ENCODE peak calls at places on chromosome 20, in four cellular contexts. One of them, this sample, is unnamed.

GRCh38 chr20:35001596-35002362 is 46.1 kb downstream of the MYH7B start:
- DNase-seq in fibroblast of the aortic adventitia: no peak
- DNase-seq in psoas muscle: peak
- DNase-seq in left ventricle myocardium inferior: peak
- DNase-seq in this sample: no peak

GRCh38 chr20:62489186-62489939 is 13.6 kb upstream of the GATA5 start:
- DNase-seq in fibroblast of the aortic adventitia: no peak
- DNase-seq in psoas muscle: no peak
- DNase-seq in left ventricle myocardium inferior: no peak
- DNase-seq in this sample: peak

GRCh38 chr20:23156170-23156841 is 70.2 kb upstream of the CD93 start:
- DNase-seq in fibroblast of the aortic adventitia: peak
- DNase-seq in psoas muscle: peak
- DNase-seq in left ventricle myocardium inferior: no peak
- DNase-seq in this sample: peak

GRCh38 chr20:41654884-41655283 is 36.7 kb upstream of the CHD6 start:
- DNase-seq in fibroblast of the aortic adventitia: peak
- DNase-seq in psoas muscle: no peak
- DNase-seq in left ventricle myocardium inferior: no peak
- DNase-seq in this sample: no peak

GRCh38 chr20:50338479-50339195 is 148.0 kb downstream of the CEBPB start:
- DNase-seq in fibroblast of the aortic adventitia: no peak
- DNase-seq in psoas muscle: no peak
- DNase-seq in left ventricle myocardium inferior: no peak
- DNase-seq in this sample: no peak

GRCh38 chr20:19735446-19735845 is 22.6 kb upstream of the RIN2 start:
- DNase-seq in fibroblast of the aortic adventitia: peak
- DNase-seq in psoas muscle: peak
- DNase-seq in left ventricle myocardium inferior: peak
- DNase-seq in this sample: peak

GRCh38 chr20:753897-754635 is 14.2 kb downstream of the SLC52A3 start:
- DNase-seq in fibroblast of the aortic adventitia: no peak
- DNase-seq in psoas muscle: no peak
- DNase-seq in left ventricle myocardium inferior: no peak
- DNase-seq in this sample: no peak

GRCh38 chr20:26347396-26347795 is 650.7 kb upstream of the ZNF337 start:
- DNase-seq in fibroblast of the aortic adventitia: no peak
- DNase-seq in psoas muscle: no peak
- DNase-seq in left ventricle myocardium inferior: no peak
- DNase-seq in this sample: no peak

GRCh38 chr20:17856024-17856564 is 112.5 kb downstream of the SNX5 start:
- DNase-seq in fibroblast of the aortic adventitia: no peak
- DNase-seq in psoas muscle: no peak
- DNase-seq in left ventricle myocardium inferior: no peak
- DNase-seq in this sample: no peak

GRCh38 chr20:17902531-17903083 is 66.0 kb downstream of the SNX5 start:
- DNase-seq in fibroblast of the aortic adventitia: no peak
- DNase-seq in psoas muscle: no peak
- DNase-seq in left ventricle myocardium inferior: no peak
- DNase-seq in this sample: no peak

GRCh38 chr20:14521436-14521835 is 184.0 kb upstream of the FLRT3 start:
- DNase-seq in fibroblast of the aortic adventitia: no peak
- DNase-seq in psoas muscle: no peak
- DNase-seq in left ventricle myocardium inferior: no peak
- DNase-seq in this sample: no peak

GRCh38 chr20:4985658-4986057 is 15.7 kb downstream of the SLC23A2 start:
- DNase-seq in fibroblast of the aortic adventitia: no peak
- DNase-seq in psoas muscle: no peak
- DNase-seq in left ventricle myocardium inferior: no peak
- DNase-seq in this sample: no peak

GRCh38 chr20:21109144-21109543 is 3.0 kb upstream of the LINC00237 start:
- DNase-seq in fibroblast of the aortic adventitia: no peak
- DNase-seq in psoas muscle: no peak
- DNase-seq in left ventricle myocardium inferior: no peak
- DNase-seq in this sample: no peak

GRCh38 chr20:31719644-31720485 is 2.8 kb downstream of the BCL2L1 start:
- DNase-seq in fibroblast of the aortic adventitia: peak
- DNase-seq in psoas muscle: no peak
- DNase-seq in left ventricle myocardium inferior: no peak
- DNase-seq in this sample: no peak

GRCh38 chr20:19341348-19342053 is 129.1 kb downstream of the SLC24A3 start:
- DNase-seq in fibroblast of the aortic adventitia: no peak
- DNase-seq in psoas muscle: no peak
- DNase-seq in left ventricle myocardium inferior: no peak
- DNase-seq in this sample: no peak

GRCh38 chr20:25055711-25056492 is 2.0 kb downstream of the ACSS1 start:
- DNase-seq in fibroblast of the aortic adventitia: no peak
- DNase-seq in psoas muscle: no peak
- DNase-seq in left ventricle myocardium inferior: no peak
- DNase-seq in this sample: no peak

GRCh38 chr20:42974347-42974746 is 215.4 kb downstream of the PTPRT start:
- DNase-seq in fibroblast of the aortic adventitia: no peak
- DNase-seq in psoas muscle: no peak
- DNase-seq in left ventricle myocardium inferior: no peak
- DNase-seq in this sample: no peak

GRCh38 chr20:45059022-45059728 is 41.8 kb downstream of the KCNS1 start:
- DNase-seq in fibroblast of the aortic adventitia: peak
- DNase-seq in psoas muscle: no peak
- DNase-seq in left ventricle myocardium inferior: no peak
- DNase-seq in this sample: no peak

GRCh38 chr20:25006431-25007167 is 14.0 kb upstream of the APMAP start:
- DNase-seq in fibroblast of the aortic adventitia: no peak
- DNase-seq in psoas muscle: peak
- DNase-seq in left ventricle myocardium inferior: no peak
- DNase-seq in this sample: no peak

GRCh38 chr20:19809487-19809886 is 51.4 kb downstream of the RIN2 start:
- DNase-seq in fibroblast of the aortic adventitia: no peak
- DNase-seq in psoas muscle: no peak
- DNase-seq in left ventricle myocardium inferior: no peak
- DNase-seq in this sample: no peak

GRCh38 chr20:45850926-45851325 is 6.3 kb downstream of the ACOT8 start:
- DNase-seq in fibroblast of the aortic adventitia: no peak
- DNase-seq in psoas muscle: no peak
- DNase-seq in left ventricle myocardium inferior: no peak
- DNase-seq in this sample: no peak

GRCh38 chr20:38065764-38066375 is 32.3 kb downstream of the RPRD1B start:
- DNase-seq in fibroblast of the aortic adventitia: no peak
- DNase-seq in psoas muscle: no peak
- DNase-seq in left ventricle myocardium inferior: peak
- DNase-seq in this sample: no peak

GRCh38 chr20:62029951-62030350 is 35.7 kb downstream of the TAF4 start:
- DNase-seq in fibroblast of the aortic adventitia: no peak
- DNase-seq in psoas muscle: peak
- DNase-seq in left ventricle myocardium inferior: no peak
- DNase-seq in this sample: no peak

GRCh38 chr20:37538003-37538402 is 10.3 kb upstream of the BLCAP start:
- DNase-seq in fibroblast of the aortic adventitia: peak
- DNase-seq in psoas muscle: no peak
- DNase-seq in left ventricle myocardium inferior: no peak
- DNase-seq in this sample: peak

GRCh38 chr20:39983183-39983582 is 705.9 kb downstream of the MAFB start:
- DNase-seq in fibroblast of the aortic adventitia: no peak
- DNase-seq in psoas muscle: no peak
- DNase-seq in left ventricle myocardium inferior: no peak
- DNase-seq in this sample: no peak

GRCh38 chr20:40361916-40362315 is 327.1 kb downstream of the MAFB start:
- DNase-seq in fibroblast of the aortic adventitia: no peak
- DNase-seq in psoas muscle: no peak
- DNase-seq in left ventricle myocardium inferior: no peak
- DNase-seq in this sample: no peak

DNA sequence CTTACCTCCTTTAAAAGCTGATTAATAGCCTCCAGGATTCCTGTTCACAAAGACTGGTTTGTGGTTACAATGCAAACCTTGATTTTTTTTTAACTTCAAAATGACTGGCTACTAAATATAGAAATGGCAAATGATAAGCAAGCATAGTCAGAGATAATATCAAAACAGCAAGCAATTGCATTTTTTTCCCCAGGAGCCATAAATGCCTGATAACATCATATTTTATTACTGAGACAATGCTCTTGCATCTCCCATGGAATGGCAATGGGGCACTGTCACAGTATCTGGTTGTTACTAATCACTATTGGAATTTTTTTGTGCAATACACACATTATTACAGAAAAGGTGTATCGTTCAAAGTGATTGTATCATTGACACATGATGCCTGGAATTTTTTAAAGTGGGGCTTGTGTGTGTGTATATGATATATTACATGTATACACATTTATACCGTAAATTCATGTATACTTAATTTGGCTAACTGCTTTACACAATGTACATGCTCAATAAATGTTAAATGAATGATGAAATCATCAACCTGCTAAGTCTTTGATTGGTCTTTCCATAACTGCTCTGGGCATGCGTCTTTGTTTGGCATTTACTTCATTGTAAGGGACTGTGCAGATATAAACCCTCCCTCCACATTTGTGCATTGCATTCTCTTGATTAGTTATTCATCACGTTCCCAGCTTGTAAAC is 985 bp upstream of the SALL4 start:
- DNase-seq in fibroblast of the aortic adventitia: peak
- DNase-seq in psoas muscle: no peak
- DNase-seq in left ventricle myocardium inferior: no peak
- DNase-seq in this sample: no peak
- H3K4me3 ChIP-seq in fibroblast of the aortic adventitia: no peak
- H3K4me3 ChIP-seq in psoas muscle: no peak
- H3K4me3 ChIP-seq in left ventricle myocardium inferior: no peak
- H3K4me3 ChIP-seq in this sample: no peak

DNA sequence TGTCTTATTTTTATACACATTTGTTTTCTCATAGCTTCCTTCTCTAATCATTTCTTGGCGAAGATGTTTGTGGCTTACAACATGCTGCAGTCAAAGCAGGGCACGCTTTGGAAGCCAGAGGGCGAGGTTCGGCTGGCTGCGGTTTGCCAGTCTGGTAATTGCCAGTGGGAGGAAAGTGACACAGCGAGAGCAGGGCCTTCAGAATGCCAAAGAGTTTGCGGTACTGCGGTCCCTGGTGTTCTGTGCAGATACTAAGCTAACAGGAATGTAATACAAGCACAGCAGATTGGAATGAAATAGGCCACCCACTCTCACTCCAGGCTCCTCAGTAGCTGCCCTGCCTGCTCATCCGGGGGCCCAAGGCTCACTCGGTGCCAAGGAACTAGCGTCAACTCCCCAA is 58.7 kb upstream of the TGM3 start:
- DNase-seq in fibroblast of the aortic adventitia: peak
- DNase-seq in psoas muscle: peak
- DNase-seq in left ventricle myocardium inferior: no peak
- DNase-seq in this sample: peak
- TF ChIP-seq CTCF in fibroblast of the aortic adventitia: peak
- TF ChIP-seq CTCF in psoas muscle: peak
- TF ChIP-seq CTCF in left ventricle myocardium inferior: no peak
- TF ChIP-seq CTCF in this sample: peak

GRCh38 chr20:58209652-58210397 is 18.6 kb downstream of the ANKRD60 start:
- DNase-seq in fibroblast of the aortic adventitia: peak
- DNase-seq in psoas muscle: peak
- DNase-seq in left ventricle myocardium inferior: peak
- DNase-seq in this sample: no peak
- H3K4me3 ChIP-seq in fibroblast of the aortic adventitia: no peak
- H3K4me3 ChIP-seq in psoas muscle: no peak
- H3K4me3 ChIP-seq in left ventricle myocardium inferior: no peak
- H3K4me3 ChIP-seq in this sample: no peak

DNA sequence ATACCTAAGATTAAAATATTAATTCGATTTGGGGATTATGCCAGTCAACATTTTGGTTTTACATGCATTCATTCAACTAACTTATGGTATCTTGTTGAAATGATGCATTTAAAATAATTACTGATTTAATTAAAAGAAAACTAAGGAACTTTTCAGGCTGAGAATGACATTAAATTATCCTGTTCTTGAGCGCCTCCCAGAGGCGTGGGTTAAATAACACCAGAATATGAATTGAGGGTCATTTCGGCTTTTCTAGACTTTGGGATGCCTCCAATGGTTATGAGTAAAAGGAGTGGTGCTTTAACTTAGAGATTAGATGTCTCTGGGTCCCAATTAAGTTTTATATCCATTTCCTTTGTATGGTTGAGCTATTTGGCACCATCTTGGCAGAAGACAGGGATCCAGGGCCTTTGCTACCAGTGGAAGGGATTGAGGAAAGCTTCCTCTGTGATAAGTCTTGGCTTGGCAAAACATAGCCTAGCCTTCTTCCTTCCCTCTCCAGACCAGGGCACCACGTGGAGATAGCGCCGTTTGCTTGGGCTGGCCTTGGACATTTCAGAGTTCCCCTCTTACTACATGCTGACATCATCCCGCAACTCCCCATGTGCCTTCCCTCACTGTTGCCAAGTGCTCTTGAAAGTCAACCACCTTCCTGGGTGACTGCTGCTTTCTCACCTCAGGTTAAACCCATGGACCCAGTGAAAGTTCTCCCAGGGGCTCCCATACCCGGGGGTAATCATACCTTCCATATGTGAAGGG is 28.7 kb downstream of the GNAS start:
- DNase-seq in fibroblast of the aortic adventitia: no peak
- DNase-seq in psoas muscle: no peak
- DNase-seq in left ventricle myocardium inferior: no peak
- DNase-seq in this sample: no peak
- TF ChIP-seq CTCF in fibroblast of the aortic adventitia: peak
- TF ChIP-seq CTCF in psoas muscle: no peak
- TF ChIP-seq CTCF in left ventricle myocardium inferior: no peak
- TF ChIP-seq CTCF in this sample: peak

DNA sequence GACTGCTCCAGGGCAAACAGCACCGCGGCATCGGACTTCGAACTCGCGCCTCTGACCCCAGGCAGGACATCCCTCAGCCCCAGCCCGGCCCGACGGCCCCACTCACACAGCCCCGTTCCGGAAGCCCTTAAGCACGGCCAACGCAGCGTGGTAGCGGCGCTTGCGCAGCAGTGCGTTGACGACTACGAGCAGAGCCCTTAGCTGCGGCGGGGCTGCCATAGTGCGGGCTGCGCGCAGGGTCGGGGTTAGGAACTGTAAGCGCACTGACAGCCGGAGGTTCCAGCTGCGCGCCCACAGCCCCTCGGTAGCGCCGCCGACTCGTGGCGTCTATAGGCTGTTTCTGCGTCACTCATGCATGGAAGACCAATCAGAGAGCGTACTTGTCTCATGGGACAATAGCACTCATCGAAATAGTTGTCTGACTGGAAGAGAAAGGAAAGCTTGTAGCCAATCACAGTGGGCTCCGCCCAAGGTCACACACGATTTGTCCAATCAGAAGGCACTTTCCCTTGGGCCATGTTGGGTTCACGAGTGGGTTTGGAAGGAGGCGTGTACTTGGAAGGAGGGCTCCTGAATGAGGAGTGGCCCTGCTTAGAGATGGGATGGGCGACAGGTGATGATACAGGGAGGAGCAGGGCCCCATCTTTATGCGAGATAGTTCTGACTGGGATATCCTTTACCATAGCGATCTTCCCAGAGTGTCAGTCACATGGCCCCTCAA is at the start of gene PXMP4:
- DNase-seq in fibroblast of the aortic adventitia: peak
- DNase-seq in psoas muscle: peak
- DNase-seq in left ventricle myocardium inferior: peak
- DNase-seq in this sample: peak
- H3K4me3 ChIP-seq in fibroblast of the aortic adventitia: peak
- H3K4me3 ChIP-seq in psoas muscle: peak
- H3K4me3 ChIP-seq in left ventricle myocardium inferior: peak
- H3K4me3 ChIP-seq in this sample: peak

This sample was measured in retinal pigment epithelial cell.